ENCODE peak calls at places on chromosome 17, in ten cellular contexts. H, C, N, F, M, A, Q, U, T and Z are unnamed samples. For H3K27me3, the result is how much of the 10 kb centered on the place peaks cover.

GRCh38 chr17:66580178-66580577 is 254.7 kb upstream of the CACNG5 start:
- DNase-seq in H (no peak), C (no peak), N (no peak), F (peak), M (no peak), A (peak), Q (no peak), U (no peak), T (no peak), Z (peak)

GRCh38 chr17:43601280-43602050 is 55.3 kb upstream of the ETV4 start:
- DNase-seq in H (no peak), C (no peak), N (peak), F (peak), M (no peak), A (peak), Q (no peak), U (no peak), T (no peak), Z (peak)

GRCh38 chr17:43446773-43447172 is 37.0 kb upstream of the DHX8 start:
- DNase-seq in H (no peak), C (no peak), N (no peak), F (no peak), M (no peak), A (no peak), Q (no peak), U (no peak), T (no peak), Z (no peak)

GRCh38 chr17:60170835-60171752 is 21.3 kb downstream of the CA4 start:
- DNase-seq in H (no peak), C (no peak), N (no peak), F (no peak), M (peak), A (no peak), Q (no peak), U (no peak), T (no peak), Z (no peak)

GRCh38 chr17:31172388-31172787 is 77.6 kb downstream of the NF1 start:
- DNase-seq in H (no peak), C (no peak), N (no peak), F (no peak), M (no peak), A (no peak), Q (no peak), U (no peak), T (no peak), Z (no peak)

GRCh38 chr17:5877948-5878347 is 192.2 kb upstream of the WSCD1 start:
- DNase-seq in H (no peak), C (no peak), N (no peak), F (no peak), M (no peak), A (no peak), Q (no peak), U (no peak), T (no peak), Z (peak)

GRCh38 chr17:64778367-64779290 is 116.5 kb upstream of the SMURF2 start:
- DNase-seq in H (peak), C (no peak), N (no peak), F (peak), M (peak), A (peak), Q (peak), U (no peak), T (no peak), Z (peak)

GRCh38 chr17:33435716-33436301 is 142.7 kb upstream of the ASIC2 start:
- DNase-seq in H (no peak), C (no peak), N (no peak), F (no peak), M (peak), A (peak), Q (no peak), U (no peak), T (no peak), Z (no peak)

GRCh38 chr17:38585056-38585804 is 20.5 kb downstream of the SRCIN1 start:
- DNase-seq in H (no peak), C (no peak), N (no peak), F (peak), M (peak), A (no peak), Q (no peak), U (no peak), T (no peak), Z (no peak)

GRCh38 chr17:348012-348411 is 4.6 kb downstream of the RPH3AL start:
- DNase-seq in H (no peak), C (no peak), N (no peak), F (no peak), M (no peak), A (no peak), Q (no peak), U (no peak), T (no peak), Z (no peak)

GRCh38 chr17:11487469-11487868 is 110.8 kb upstream of the DNAH9 start:
- DNase-seq in H (no peak), C (no peak), N (no peak), F (peak), M (no peak), A (no peak), Q (no peak), U (no peak), T (no peak), Z (no peak)

GRCh38 chr17:44191941-44192496 is 5.2 kb downstream of the TMUB2 start:
- DNase-seq in H (no peak), C (no peak), N (no peak), F (peak), M (no peak), A (no peak), Q (no peak), U (no peak), T (no peak), Z (peak)

GRCh38 chr17:12386240-12386639 is 279.4 kb upstream of the MYOCD start:
- DNase-seq in H (no peak), C (no peak), N (no peak), F (peak), M (no peak), A (no peak), Q (no peak), U (no peak), T (no peak), Z (no peak)

GRCh38 chr17:28370035-28370743 is at the start of gene VTN:
- DNase-seq in H (no peak), C (no peak), N (no peak), F (peak), M (peak), A (peak), Q (no peak), U (no peak), T (no peak), Z (no peak)

GRCh38 chr17:18035704-18036103 is 3.3 kb downstream of the ATPAF2 start:
- DNase-seq in H (no peak), C (no peak), N (no peak), F (peak), M (no peak), A (no peak), Q (no peak), U (no peak), T (no peak), Z (no peak)

GRCh38 chr17:3529817-3530741 is 27.5 kb downstream of the TRPV3 start:
- DNase-seq in H (no peak), C (no peak), N (no peak), F (peak), M (peak), A (peak), Q (no peak), U (no peak), T (no peak), Z (peak)

GRCh38 chr17:81254955-81255717 is 16.0 kb downstream of the NDUFAF8 start:
- DNase-seq in H (no peak), C (no peak), N (no peak), F (peak), M (peak), A (peak), Q (no peak), U (no peak), T (no peak), Z (peak)

GRCh38 chr17:2937331-2938003 is 125.9 kb downstream of the OR1D5 start:
- DNase-seq in H (no peak), C (no peak), N (no peak), F (no peak), M (peak), A (no peak), Q (no peak), U (no peak), T (no peak), Z (no peak)

GRCh38 chr17:3972931-3973330 is 8.7 kb upstream of the ATP2A3 start:
- DNase-seq in H (no peak), C (no peak), N (no peak), F (no peak), M (no peak), A (no peak), Q (no peak), U (no peak), T (no peak), Z (no peak)

GRCh38 chr17:73591278-73592078 is 52.8 kb downstream of the SDK2 start:
- DNase-seq in H (peak), C (no peak), N (no peak), F (no peak), M (no peak), A (no peak), Q (peak), U (no peak), T (peak), Z (no peak)

GRCh38 chr17:14737984-14738651 is 437.2 kb downstream of the HS3ST3B1 start:
- DNase-seq in H (no peak), C (peak), N (peak), F (peak), M (peak), A (peak), Q (peak), U (no peak), T (no peak), Z (peak)

GRCh38 chr17:7858487-7858832 is 657 bp downstream of the CYB5D1 start:
- DNase-seq in H (peak), C (no peak), N (no peak), F (peak), M (peak), A (peak), Q (peak), U (no peak), T (no peak), Z (peak)

DNA sequence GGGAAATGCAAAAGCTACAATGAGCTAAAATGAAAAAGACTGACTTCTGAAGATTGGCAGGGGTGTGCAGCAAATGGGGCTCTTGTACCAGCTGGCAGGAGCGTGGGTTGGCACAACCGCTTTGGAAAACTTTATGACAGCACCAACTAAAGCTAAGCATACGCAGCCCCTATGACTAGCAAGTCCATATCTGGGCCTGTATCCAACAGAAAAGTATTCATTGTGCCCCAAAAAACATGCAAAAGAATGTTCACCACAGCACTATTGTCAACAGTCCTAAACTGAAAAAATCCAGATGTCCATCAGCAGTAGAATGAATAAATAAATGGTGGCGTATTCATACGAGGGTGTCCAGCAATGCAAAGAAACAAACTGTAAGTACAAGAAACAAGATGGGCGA is 22.6 kb upstream of the ITGA3 start:
- DNase-seq in H (no peak), C (no peak), N (no peak), F (no peak), M (peak), A (peak), Q (no peak), U (no peak), T (no peak), Z (no peak)
- H3K27me3 ChIP-seq in H (under half), C (under half), N (under half), F (under half), M (under half), A (under half), Q (under half), U (under half), T (under half), Z (under half)

DNA sequence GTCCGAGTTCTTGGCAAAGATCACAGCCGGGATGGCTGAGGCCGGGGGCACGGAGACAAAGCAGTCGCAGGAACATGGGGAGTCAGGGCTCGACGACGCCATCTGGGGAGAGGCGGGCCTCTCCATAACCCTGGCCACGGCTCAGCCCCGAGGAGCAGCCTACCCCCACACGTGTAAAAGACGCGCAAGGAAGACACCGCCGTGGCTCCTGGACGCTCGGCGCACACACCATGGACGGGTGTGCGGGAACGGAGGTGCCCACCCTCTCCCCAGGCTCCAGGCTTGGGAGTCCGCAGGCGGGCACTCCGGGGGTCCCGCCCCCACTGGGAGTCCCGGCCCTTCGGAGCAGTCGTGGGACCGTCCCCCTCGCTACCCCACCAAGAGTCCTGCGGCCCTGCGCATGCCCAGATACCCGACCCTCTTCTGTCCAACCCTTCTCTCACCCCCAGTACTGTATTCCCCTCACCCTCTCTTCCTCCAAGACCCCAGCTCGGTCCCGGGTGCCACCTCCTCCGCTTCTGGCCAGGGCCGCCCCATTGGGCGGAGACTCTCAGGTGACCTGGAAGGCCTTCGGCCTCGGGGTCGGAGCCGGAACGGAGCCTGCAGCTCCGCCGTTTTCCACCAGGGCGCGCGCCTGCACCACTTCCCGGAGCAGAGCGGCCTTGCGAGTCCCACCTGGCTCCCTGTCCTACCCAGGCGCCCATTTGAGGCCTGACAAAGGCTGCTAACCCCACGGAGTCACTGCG is at the start of gene SCRN2:
- DNase-seq in H (peak), C (peak), N (peak), F (peak), M (peak), A (peak), Q (peak), U (peak), T (peak), Z (peak)
- H3K27me3 ChIP-seq in H (under half), C (under half), N (under half), F (under half), M (under half), A (under half), Q (under half), U (under half), T (under half), Z (under half)

GRCh38 chr17:9771465-9771864 is 19.9 kb downstream of the DHRS7C start:
- DNase-seq in H (no peak), C (no peak), N (no peak), F (no peak), M (no peak), A (no peak), Q (no peak), U (no peak), T (no peak), Z (no peak)

GRCh38 chr17:9769036-9769695 is 22.2 kb downstream of the DHRS7C start:
- DNase-seq in H (no peak), C (no peak), N (no peak), F (no peak), M (no peak), A (no peak), Q (no peak), U (no peak), T (no peak), Z (no peak)

GRCh38 chr17:9767432-9767991 is 23.9 kb downstream of the DHRS7C start:
- DNase-seq in H (no peak), C (no peak), N (no peak), F (no peak), M (no peak), A (no peak), Q (no peak), U (no peak), T (no peak), Z (no peak)

GRCh38 chr17:9768381-9768934 is 22.9 kb downstream of the DHRS7C start:
- DNase-seq in H (no peak), C (no peak), N (no peak), F (peak), M (peak), A (peak), Q (no peak), U (peak), T (no peak), Z (no peak)

GRCh38 chr17:9772658-9773057 is 18.7 kb downstream of the DHRS7C start:
- DNase-seq in H (no peak), C (no peak), N (no peak), F (no peak), M (no peak), A (no peak), Q (no peak), U (no peak), T (no peak), Z (no peak)
- H3K27me3 ChIP-seq in H (under half), C (under half), N (under half), F (under half), M (under half), A (under half), Q (under half), U (under half), T (under half), Z (under half)

DNA sequence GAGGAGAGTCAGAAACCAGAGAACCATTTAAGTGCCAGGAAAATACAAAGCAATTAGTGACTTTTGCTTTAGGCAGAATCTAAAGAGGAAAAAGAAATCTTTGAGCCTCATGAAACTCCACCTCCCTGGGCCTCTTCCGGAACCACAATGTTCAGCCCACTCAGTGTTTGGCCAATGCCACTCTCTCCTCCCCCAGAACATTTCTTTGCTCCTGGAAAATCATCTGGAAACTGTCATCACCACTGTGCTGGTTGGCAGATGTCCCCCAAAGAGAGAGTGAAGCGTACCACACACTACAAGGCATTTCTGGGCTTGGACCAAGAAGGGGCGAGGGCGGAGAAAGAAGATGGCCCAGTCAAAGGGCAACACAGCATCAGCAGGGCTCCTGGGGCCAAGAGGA is 7.1 kb upstream of the SOX9 start:
- DNase-seq in H (no peak), C (no peak), N (no peak), F (no peak), M (no peak), A (no peak), Q (no peak), U (no peak), T (no peak), Z (no peak)
- H3K27me3 ChIP-seq in H (under half), C (under half), N (under half), F (under half), M (under half), A (under half), Q (under half), U (under half), T (under half), Z (under half)

DNA sequence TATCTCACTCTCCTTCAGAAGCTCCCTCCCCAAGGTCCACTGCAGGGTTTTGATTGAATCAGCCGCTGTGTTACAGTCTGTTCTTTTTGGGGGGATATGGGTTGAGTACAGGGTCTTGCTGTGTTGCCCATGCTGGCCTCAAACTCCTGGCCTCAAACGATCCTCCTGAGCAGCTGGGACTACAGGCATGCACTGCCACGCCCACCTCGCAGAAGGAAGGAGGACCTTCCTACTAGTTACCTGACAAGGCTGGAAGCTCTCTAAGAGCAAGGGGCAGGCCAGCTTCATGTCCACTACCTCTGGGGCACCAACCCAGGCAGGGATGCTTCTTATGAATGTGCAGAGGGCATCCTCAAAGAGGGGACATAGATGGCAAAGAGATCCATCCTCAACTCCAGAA is 1.9 kb upstream of the MMP28 start:
- DNase-seq in H (no peak), C (no peak), N (no peak), F (no peak), M (no peak), A (no peak), Q (no peak), U (no peak), T (no peak), Z (no peak)
- H3K27me3 ChIP-seq in H (under half), C (under half), N (under half), F (under half), M (half or more), A (half or more), Q (under half), U (under half), T (under half), Z (under half)

GRCh38 chr17:39598635-39599005 is 9.1 kb downstream of the NEUROD2 start:
- DNase-seq in H (no peak), C (no peak), N (no peak), F (no peak), M (no peak), A (no peak), Q (no peak), U (no peak), T (no peak), Z (no peak)

GRCh38 chr17:39599006-39599664 is 8.6 kb downstream of the NEUROD2 start:
- DNase-seq in H (no peak), C (no peak), N (no peak), F (no peak), M (no peak), A (no peak), Q (no peak), U (no peak), T (no peak), Z (no peak)

GRCh38 chr17:39596543-39597267 is 11.0 kb downstream of the NEUROD2 start:
- DNase-seq in H (no peak), C (no peak), N (no peak), F (no peak), M (no peak), A (no peak), Q (no peak), U (no peak), T (no peak), Z (no peak)

GRCh38 chr17:39597372-39598046 is 10.2 kb downstream of the NEUROD2 start:
- DNase-seq in H (no peak), C (no peak), N (no peak), F (no peak), M (no peak), A (no peak), Q (no peak), U (no peak), T (no peak), Z (no peak)

GRCh38 chr17:39598047-39598481 is 9.7 kb downstream of the NEUROD2 start:
- DNase-seq in H (no peak), C (no peak), N (no peak), F (no peak), M (no peak), A (no peak), Q (no peak), U (no peak), T (no peak), Z (no peak)
- H3K27me3 ChIP-seq in H (under half), C (under half), N (under half), F (half or more), M (half or more), A (half or more), Q (half or more), U (half or more), T (half or more), Z (half or more)

DNA sequence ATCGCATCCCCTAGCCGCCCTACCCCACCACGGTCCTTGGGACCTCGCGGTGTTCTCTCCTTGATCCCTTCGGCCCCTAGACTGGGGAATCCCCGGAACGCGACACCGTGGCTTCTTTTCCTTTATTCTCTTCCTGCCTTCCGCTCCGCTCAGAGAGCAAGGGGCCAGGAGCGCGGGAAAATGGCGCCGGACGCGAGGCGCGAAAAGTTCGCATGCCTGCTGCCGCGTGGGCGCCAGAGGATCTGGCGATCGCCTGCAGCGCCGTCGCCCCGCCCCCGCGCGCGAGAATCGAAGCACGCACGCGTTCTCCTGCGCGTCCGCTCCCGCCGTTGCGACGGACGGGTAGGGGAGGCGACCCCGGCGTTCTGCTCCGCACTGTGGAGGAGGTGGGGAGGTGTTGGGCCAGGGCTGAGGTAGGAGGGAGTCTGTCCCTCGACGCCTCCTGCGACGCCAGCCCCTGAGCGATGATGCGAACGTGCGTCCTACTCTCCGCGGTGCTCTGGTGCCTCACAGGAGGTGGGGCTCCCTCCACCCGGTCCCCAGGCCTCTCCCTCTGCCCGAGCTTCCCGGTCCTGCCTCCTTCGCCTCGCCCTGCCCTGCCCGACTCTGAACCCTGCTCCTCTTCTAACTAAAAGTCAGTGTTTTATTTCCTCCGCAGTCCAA is at the start of gene ZPBP2:
- DNase-seq in H (peak), C (no peak), N (no peak), F (no peak), M (peak), A (no peak), Q (no peak), U (no peak), T (no peak), Z (no peak)
- H3K27me3 ChIP-seq in H (under half), C (under half), N (under half), F (under half), M (half or more), A (under half), Q (under half), U (under half), T (under half), Z (under half)